ENCODE peak calls at places on chromosome 5, in four cellular contexts. One of them, this sample, is unnamed.

GRCh38 chr5:116382874-116383266 is 191.8 kb downstream of the SEMA6A start:
- DNase-seq in A549: no peak
- DNase-seq in HepG2: no peak
- DNase-seq in K562: no peak
- DNase-seq in this sample: no peak

GRCh38 chr5:95035891-95036675 is 248.8 kb downstream of the MCTP1 start:
- DNase-seq in A549: no peak
- DNase-seq in HepG2: no peak
- DNase-seq in K562: no peak
- DNase-seq in this sample: no peak

GRCh38 chr5:128202320-128202719 is 118.8 kb downstream of the SLC12A2 start:
- DNase-seq in K562: no peak
- DNase-seq in A549: no peak
- DNase-seq in HepG2: no peak
- DNase-seq in this sample: no peak

GRCh38 chr5:91474201-91474600 is 91.1 kb upstream of the ARRDC3 start:
- DNase-seq in A549: no peak
- DNase-seq in K562: no peak
- DNase-seq in HepG2: no peak
- DNase-seq in this sample: no peak

GRCh38 chr5:27702339-27702820 is 664.0 kb upstream of the CDH9 start:
- DNase-seq in K562: no peak
- DNase-seq in A549: peak; percentile 13
- DNase-seq in HepG2: no peak
- DNase-seq in this sample: no peak

GRCh38 chr5:1507961-1508678 is 15.6 kb downstream of the LPCAT1 start:
- DNase-seq in A549: no peak
- DNase-seq in HepG2: no peak
- DNase-seq in K562: no peak
- DNase-seq in this sample: no peak

GRCh38 chr5:120463991-120464626 is at the start of gene PRR16:
- DNase-seq in A549: peak; percentile 40
- DNase-seq in K562: peak; percentile 17
- DNase-seq in HepG2: no peak
- DNase-seq in this sample: no peak

GRCh38 chr5:1282139-1282992 is 12.5 kb downstream of the TERT start:
- DNase-seq in HepG2: no peak
- DNase-seq in K562: no peak
- DNase-seq in A549: no peak
- DNase-seq in this sample: no peak

GRCh38 chr5:79562351-79563246 is 48.7 kb upstream of the HOMER1 start:
- DNase-seq in A549: no peak
- DNase-seq in HepG2: no peak
- DNase-seq in K562: no peak
- DNase-seq in this sample: no peak

GRCh38 chr5:143931389-143931984 is 119.5 kb downstream of the HMHB1 start:
- DNase-seq in K562: no peak
- DNase-seq in A549: no peak
- DNase-seq in HepG2: no peak
- DNase-seq in this sample: no peak

GRCh38 chr5:20974423-20974822 is 986.4 kb upstream of the CDH18 start:
- DNase-seq in K562: no peak
- DNase-seq in HepG2: no peak
- DNase-seq in A549: no peak
- DNase-seq in this sample: no peak

GRCh38 chr5:12659675-12660074 is 755.4 kb upstream of the CTNND2 start:
- DNase-seq in HepG2: no peak
- DNase-seq in K562: no peak
- DNase-seq in A549: no peak
- DNase-seq in this sample: no peak

GRCh38 chr5:164627051-164627450 is 1121.6 kb downstream of the MAT2B start:
- DNase-seq in HepG2: no peak
- DNase-seq in A549: no peak
- DNase-seq in K562: no peak
- DNase-seq in this sample: no peak

GRCh38 chr5:40716000-40716399 is 36.3 kb downstream of the PTGER4 start:
- DNase-seq in HepG2: no peak
- DNase-seq in A549: no peak
- DNase-seq in K562: no peak
- DNase-seq in this sample: no peak

GRCh38 chr5:158849219-158849791 is 250.4 kb downstream of the EBF1 start:
- DNase-seq in A549: no peak
- DNase-seq in HepG2: no peak
- DNase-seq in K562: no peak
- DNase-seq in this sample: no peak

GRCh38 chr5:156383510-156383909 is 56.5 kb downstream of the SGCD start:
- DNase-seq in K562: no peak
- DNase-seq in A549: no peak
- DNase-seq in HepG2: no peak
- DNase-seq in this sample: no peak

GRCh38 chr5:1009359-1010180 is 968 bp downstream of the NKD2 start:
- DNase-seq in HepG2: no peak
- DNase-seq in K562: peak; percentile 33
- DNase-seq in A549: no peak
- DNase-seq in this sample: no peak

GRCh38 chr5:17218353-17219005 is 1.0 kb downstream of the BASP1 start:
- DNase-seq in HepG2: no peak
- DNase-seq in A549: no peak
- DNase-seq in K562: no peak
- DNase-seq in this sample: no peak

GRCh38 chr5:32261198-32261597 is 51.5 kb downstream of the MTMR12 start:
- DNase-seq in A549: no peak
- DNase-seq in K562: peak; percentile 24
- DNase-seq in HepG2: no peak
- DNase-seq in this sample: no peak

GRCh38 chr5:114369680-114370417 is 8.0 kb downstream of the KCNN2 start:
- DNase-seq in HepG2: no peak
- DNase-seq in A549: no peak
- DNase-seq in K562: no peak
- DNase-seq in this sample: no peak

GRCh38 chr5:168699002-168699401 is 119.8 kb upstream of the PANK3 start:
- DNase-seq in K562: no peak
- DNase-seq in HepG2: no peak
- DNase-seq in A549: no peak
- DNase-seq in this sample: no peak
- TF ChIP-seq POLR2AphosphoS2 in K562: no peak
- TF ChIP-seq POLR2AphosphoS2 in HepG2: no peak
- TF ChIP-seq POLR2AphosphoS2 in A549: no peak
- TF ChIP-seq POLR2AphosphoS2 in this sample: no peak

GRCh38 chr5:132479073-132479811 is 11.3 kb downstream of the IRF1 start:
- DNase-seq in K562: no peak
- DNase-seq in HepG2: no peak
- DNase-seq in A549: no peak
- DNase-seq in this sample: no peak

GRCh38 chr5:132483101-132483500 is 7.5 kb downstream of the IRF1 start:
- DNase-seq in HepG2: no peak
- DNase-seq in A549: no peak
- DNase-seq in K562: no peak
- DNase-seq in this sample: no peak

GRCh38 chr5:132480546-132481242 is 9.9 kb downstream of the IRF1 start:
- DNase-seq in A549: no peak
- DNase-seq in K562: no peak
- DNase-seq in HepG2: no peak
- DNase-seq in this sample: no peak

GRCh38 chr5:132479812-132480441 is 10.6 kb downstream of the IRF1 start:
- DNase-seq in HepG2: no peak
- DNase-seq in K562: no peak
- DNase-seq in A549: no peak
- DNase-seq in this sample: no peak

DNA sequence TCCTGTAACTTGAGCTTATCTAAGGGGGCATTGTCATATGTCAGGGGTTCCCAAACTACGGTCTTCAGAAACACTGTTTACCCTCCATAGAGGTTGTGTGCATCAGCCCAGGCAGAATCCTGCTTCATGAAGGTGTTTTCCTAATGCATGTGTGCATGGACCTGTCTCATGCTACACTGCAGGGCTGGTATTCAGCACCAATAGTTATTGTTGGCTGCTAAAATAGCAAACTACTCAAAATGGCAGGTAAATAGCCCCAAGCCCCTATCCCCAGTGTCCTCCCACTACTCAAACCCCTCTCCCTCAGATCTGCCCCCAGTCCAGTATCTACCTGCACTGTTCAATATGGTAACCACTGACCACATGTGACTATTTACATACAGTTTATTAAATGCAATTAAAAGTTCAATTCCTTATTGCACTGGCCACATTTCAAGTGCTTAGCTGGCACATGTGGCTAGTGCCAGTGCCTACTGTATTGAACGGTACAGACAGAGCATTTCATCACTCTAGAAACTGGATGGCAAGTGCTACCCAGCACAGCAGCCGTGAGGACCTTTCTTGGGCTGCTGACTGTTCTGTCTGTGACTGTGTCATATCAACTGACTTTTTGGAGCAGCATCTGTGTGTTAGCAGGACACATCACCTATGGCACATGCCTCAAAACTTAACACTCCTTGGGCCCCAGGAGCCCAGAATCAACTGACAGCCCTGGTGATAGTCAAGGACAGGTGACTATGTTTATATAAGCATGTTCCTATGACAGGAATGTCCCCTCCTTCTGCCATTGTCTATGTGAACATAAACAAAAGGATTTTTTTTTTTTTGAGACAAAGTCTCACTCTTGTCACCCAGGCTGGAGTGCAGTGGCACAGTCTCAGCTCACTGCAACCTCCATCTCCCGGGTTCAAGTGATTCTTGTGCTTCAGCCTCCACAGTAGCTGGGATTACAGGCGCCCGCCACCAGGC is 9.0 kb downstream of the IRF1 start:
- DNase-seq in K562: no peak
- DNase-seq in A549: no peak
- DNase-seq in HepG2: no peak
- DNase-seq in this sample: no peak
- TF ChIP-seq POLR2AphosphoS2 in K562: peak; percentile 71
- TF ChIP-seq POLR2AphosphoS2 in A549: no peak
- TF ChIP-seq POLR2AphosphoS2 in HepG2: peak; percentile 57
- TF ChIP-seq POLR2AphosphoS2 in this sample: no peak

GRCh38 chr5:179766726-179767455 is 26.9 kb upstream of the LTC4S start:
- DNase-seq in HepG2: no peak
- DNase-seq in A549: no peak
- DNase-seq in K562: no peak
- DNase-seq in this sample: no peak

GRCh38 chr5:179763215-179763945 is 30.4 kb upstream of the LTC4S start:
- DNase-seq in A549: peak; percentile 76
- DNase-seq in HepG2: peak; percentile 77
- DNase-seq in K562: peak; percentile 78
- DNase-seq in this sample: no peak

GRCh38 chr5:179768326-179769085 is 25.3 kb upstream of the LTC4S start:
- DNase-seq in HepG2: no peak
- DNase-seq in A549: no peak
- DNase-seq in K562: no peak
- DNase-seq in this sample: no peak

GRCh38 chr5:179765400-179765799 is 28.4 kb upstream of the LTC4S start:
- DNase-seq in K562: no peak
- DNase-seq in A549: no peak
- DNase-seq in HepG2: no peak
- DNase-seq in this sample: no peak

GRCh38 chr5:179766021-179766725 is 27.6 kb upstream of the LTC4S start:
- DNase-seq in K562: peak; percentile 29
- DNase-seq in A549: no peak
- DNase-seq in HepG2: no peak
- DNase-seq in this sample: no peak
- TF ChIP-seq POLR2AphosphoS2 in K562: no peak
- TF ChIP-seq POLR2AphosphoS2 in A549: no peak
- TF ChIP-seq POLR2AphosphoS2 in HepG2: no peak
- TF ChIP-seq POLR2AphosphoS2 in this sample: no peak

GRCh38 chr5:139768802-139769465 is 26.7 kb upstream of the PSD2 start:
- DNase-seq in HepG2: no peak
- DNase-seq in A549: no peak
- DNase-seq in K562: no peak
- DNase-seq in this sample: no peak

GRCh38 chr5:139767960-139768359 is 27.6 kb upstream of the PSD2 start:
- DNase-seq in HepG2: no peak
- DNase-seq in K562: no peak
- DNase-seq in A549: no peak
- DNase-seq in this sample: no peak

GRCh38 chr5:139772392-139772791 is 23.2 kb upstream of the PSD2 start:
- DNase-seq in A549: no peak
- DNase-seq in K562: no peak
- DNase-seq in HepG2: no peak
- DNase-seq in this sample: no peak

GRCh38 chr5:139770722-139771121 is 24.9 kb upstream of the PSD2 start:
- DNase-seq in A549: no peak
- DNase-seq in HepG2: no peak
- DNase-seq in K562: no peak
- DNase-seq in this sample: no peak

DNA sequence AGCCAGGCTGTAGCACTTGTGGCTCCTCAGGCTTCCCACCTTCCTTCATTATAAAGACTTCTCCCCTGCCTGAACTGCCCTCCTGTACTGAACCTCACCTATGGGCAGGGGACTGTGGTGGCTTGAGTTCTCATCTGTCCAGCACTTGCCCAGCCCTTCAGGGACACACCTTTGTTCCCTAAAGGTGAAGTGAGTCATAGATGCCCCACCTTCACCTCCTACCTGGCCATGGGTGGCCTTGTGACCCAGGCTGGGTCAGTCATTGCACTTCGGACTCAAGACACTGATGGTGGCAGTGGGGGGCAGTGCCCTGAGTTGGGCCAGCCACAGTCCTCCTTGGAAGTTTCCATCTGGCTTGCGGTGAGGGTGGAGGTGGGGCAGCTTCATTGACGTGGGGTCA is 26.1 kb upstream of the PSD2 start:
- DNase-seq in K562: no peak
- DNase-seq in HepG2: no peak
- DNase-seq in A549: no peak
- DNase-seq in this sample: no peak
- TF ChIP-seq POLR2AphosphoS2 in K562: no peak
- TF ChIP-seq POLR2AphosphoS2 in HepG2: no peak
- TF ChIP-seq POLR2AphosphoS2 in A549: no peak
- TF ChIP-seq POLR2AphosphoS2 in this sample: no peak

DNA sequence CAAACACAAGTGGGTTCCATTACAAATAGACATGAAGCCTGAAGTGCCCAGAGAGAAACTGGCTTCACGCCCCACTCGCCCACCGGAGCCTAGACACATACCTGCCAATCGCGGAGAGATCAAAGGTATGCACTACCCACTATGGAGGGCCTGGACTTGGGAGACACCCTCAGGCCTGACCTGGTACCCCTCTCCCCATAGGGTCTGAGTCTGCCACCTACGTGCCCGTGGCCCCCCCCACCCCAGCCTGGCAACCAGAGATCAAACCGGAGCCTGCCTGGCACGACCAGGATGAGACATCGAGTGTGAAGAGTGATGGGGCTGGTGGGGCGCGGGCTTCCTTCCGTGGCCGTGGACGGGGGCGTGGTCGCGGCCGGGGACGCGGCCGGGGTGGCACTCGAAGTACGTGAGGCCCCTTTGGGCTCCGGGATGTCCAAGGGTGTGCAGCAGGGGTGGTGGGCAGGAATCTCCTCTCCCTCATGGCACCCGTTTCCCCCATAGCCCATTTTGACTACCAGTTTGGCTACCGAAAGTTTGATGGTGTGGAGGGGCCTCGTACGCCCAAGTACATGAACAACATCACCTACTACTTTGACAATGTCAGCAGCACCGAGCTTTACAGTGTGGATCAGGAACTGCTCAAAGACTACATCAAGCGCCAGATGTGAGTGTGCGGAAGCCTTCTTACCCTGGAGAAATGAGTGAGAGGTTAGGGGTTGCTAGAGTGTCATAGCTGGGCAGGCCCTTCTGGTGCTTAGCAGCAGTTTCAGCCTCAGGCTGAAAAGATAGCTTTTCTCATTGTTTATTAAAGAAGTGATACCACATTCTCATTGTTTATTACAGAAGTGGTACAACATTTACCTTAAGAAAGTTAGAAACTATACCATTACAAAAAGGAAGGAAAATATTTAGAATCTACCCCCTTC is 38.7 kb downstream of the LARP1 start:
- DNase-seq in HepG2: no peak
- DNase-seq in K562: no peak
- DNase-seq in A549: no peak
- DNase-seq in this sample: no peak
- TF ChIP-seq POLR2AphosphoS2 in HepG2: no peak
- TF ChIP-seq POLR2AphosphoS2 in K562: no peak
- TF ChIP-seq POLR2AphosphoS2 in A549: no peak
- TF ChIP-seq POLR2AphosphoS2 in this sample: no peak

This sample was measured in GM12878.